ENCODE peak calls at places on chromosome 3, in five cellular contexts. H, M, Y, P and N are unnamed samples.

GRCh38 chr3:156803949-156804741 is 22.0 kb upstream of the LEKR1 start:
- DNase-seq in H (no peak), M (no peak), Y (no peak), P (no peak), N (no peak)

GRCh38 chr3:126476976-126477330 is 1.3 kb upstream of the ZXDC start:
- DNase-seq in H (no peak), M (no peak), Y (no peak), P (no peak), N (no peak)

GRCh38 chr3:50708620-50709019 is 33.9 kb downstream of the DOCK3 start:
- DNase-seq in H (no peak), M (no peak), Y (no peak), P (no peak), N (no peak)

GRCh38 chr3:16249336-16249735 is 15.4 kb downstream of the DPH3 start:
- DNase-seq in H (peak), M (no peak), Y (no peak), P (no peak), N (peak)

GRCh38 chr3:173275740-173276139 is 121.8 kb upstream of the NLGN1 start:
- DNase-seq in H (no peak), M (no peak), Y (no peak), P (no peak), N (no peak)

GRCh38 chr3:58608648-58609047 is 31.5 kb upstream of the FAM107A start:
- DNase-seq in H (peak), M (no peak), Y (peak), P (peak), N (no peak)

GRCh38 chr3:71039332-71039731 is 544.2 kb downstream of the FOXP1 start:
- DNase-seq in H (no peak), M (no peak), Y (no peak), P (no peak), N (no peak)

GRCh38 chr3:87128006-87128405 is 99.1 kb upstream of the CHMP2B start:
- DNase-seq in H (no peak), M (no peak), Y (no peak), P (no peak), N (no peak)

GRCh38 chr3:190506271-190506670 is 7.6 kb upstream of the IL1RAP start:
- DNase-seq in H (no peak), M (no peak), Y (no peak), P (no peak), N (no peak)

GRCh38 chr3:17141699-17142098 is 256.9 kb downstream of the PLCL2 start:
- DNase-seq in H (no peak), M (no peak), Y (no peak), P (no peak), N (no peak)

GRCh38 chr3:74423867-74424266 is 190.6 kb downstream of the CNTN3 start:
- DNase-seq in H (no peak), M (no peak), Y (no peak), P (no peak), N (no peak)

GRCh38 chr3:176737480-176738147 is 459.7 kb downstream of the TBL1XR1 start:
- DNase-seq in H (no peak), M (no peak), Y (no peak), P (no peak), N (no peak)

GRCh38 chr3:112514527-112515128 is 15.4 kb upstream of the BTLA start:
- DNase-seq in H (no peak), M (no peak), Y (no peak), P (no peak), N (no peak)

GRCh38 chr3:110234831-110235230 is 836.8 kb upstream of the NECTIN3 start:
- DNase-seq in H (no peak), M (no peak), Y (no peak), P (no peak), N (no peak)

GRCh38 chr3:190387578-190388213 is at the start of gene CLDN16:
- DNase-seq in H (no peak), M (peak), Y (peak), P (peak), N (no peak)

GRCh38 chr3:35744419-35744818 is 105.1 kb downstream of the ARPP21 start:
- DNase-seq in H (no peak), M (peak), Y (no peak), P (peak), N (no peak)

GRCh38 chr3:8793242-8793641 is 23.8 kb upstream of the OXTR start:
- DNase-seq in H (no peak), M (no peak), Y (no peak), P (peak), N (no peak)

GRCh38 chr3:194279106-194279505 is 72.0 kb downstream of the CPN2 start:
- DNase-seq in H (no peak), M (no peak), Y (no peak), P (no peak), N (no peak)

GRCh38 chr3:10549617-10550228 is 44.3 kb upstream of the ATP2B2 start:
- DNase-seq in H (no peak), M (no peak), Y (no peak), P (no peak), N (no peak)

GRCh38 chr3:140972833-140973232 is 31.2 kb downstream of the SLC25A36 start:
- DNase-seq in H (no peak), M (no peak), Y (no peak), P (peak), N (no peak)

GRCh38 chr3:62586356-62586755 is 213.0 kb upstream of the FEZF2 start:
- DNase-seq in H (no peak), M (no peak), Y (no peak), P (no peak), N (no peak)

GRCh38 chr3:30538787-30539186 is 67.6 kb upstream of the TGFBR2 start:
- DNase-seq in H (no peak), M (no peak), Y (no peak), P (peak), N (no peak)

GRCh38 chr3:156594229-156594683 is 39.3 kb upstream of the SSR3 start:
- DNase-seq in H (peak), M (no peak), Y (no peak), P (no peak), N (no peak)

GRCh38 chr3:63353383-63353782 is 75.3 kb downstream of the SYNPR start:
- DNase-seq in H (no peak), M (no peak), Y (no peak), P (no peak), N (no peak)

GRCh38 chr3:190780524-190780923 is 82.0 kb downstream of the GMNC start:
- DNase-seq in H (no peak), M (no peak), Y (no peak), P (no peak), N (no peak)

GRCh38 chr3:49702672-49703071 is 13.3 kb downstream of the RNF123 start:
- DNase-seq in H (no peak), M (no peak), Y (no peak), P (no peak), N (no peak)

GRCh38 chr3:61707492-61707891 is 146.1 kb downstream of the PTPRG start:
- DNase-seq in H (no peak), M (no peak), Y (no peak), P (no peak), N (no peak)

GRCh38 chr3:126287171-126287535 is 70.1 kb downstream of the KLF15 start:
- DNase-seq in H (no peak), M (no peak), Y (no peak), P (no peak), N (no peak)

GRCh38 chr3:139455855-139456254 is 20.5 kb downstream of the RBP2 start:
- DNase-seq in H (peak), M (no peak), Y (no peak), P (no peak), N (no peak)

GRCh38 chr3:188362405-188362831 is 208.5 kb downstream of the LPP start:
- DNase-seq in H (peak), M (no peak), Y (no peak), P (peak), N (no peak)

GRCh38 chr3:192847918-192848317 is 69.7 kb downstream of the MB21D2 start:
- DNase-seq in H (no peak), M (no peak), Y (no peak), P (no peak), N (no peak)

GRCh38 chr3:12180218-12180617 is 21.5 kb upstream of the TIMP4 start:
- DNase-seq in H (peak), M (peak), Y (peak), P (peak), N (no peak)

GRCh38 chr3:32913790-32914446 is 37.5 kb upstream of the CCR4 start:
- DNase-seq in H (no peak), M (no peak), Y (peak), P (no peak), N (no peak)

GRCh38 chr3:117408811-117409210 is 699.2 kb downstream of the TUSC7 start:
- DNase-seq in H (no peak), M (no peak), Y (no peak), P (no peak), N (no peak)

GRCh38 chr3:117409701-117410459 is 700.3 kb downstream of the TUSC7 start:
- DNase-seq in H (no peak), M (no peak), Y (no peak), P (no peak), N (no peak)

GRCh38 chr3:117404756-117405155 is 695.2 kb downstream of the TUSC7 start:
- DNase-seq in H (no peak), M (no peak), Y (no peak), P (no peak), N (no peak)

GRCh38 chr3:117409256-117409655 is 699.7 kb downstream of the TUSC7 start:
- DNase-seq in H (no peak), M (no peak), Y (no peak), P (no peak), N (no peak)

GRCh38 chr3:117407317-117407716 is 697.7 kb downstream of the TUSC7 start:
- DNase-seq in H (peak), M (no peak), Y (no peak), P (no peak), N (no peak)
- TF ChIP-seq CTCF in H (peak), M (no peak), Y (no peak), P (peak), N (peak)

DNA sequence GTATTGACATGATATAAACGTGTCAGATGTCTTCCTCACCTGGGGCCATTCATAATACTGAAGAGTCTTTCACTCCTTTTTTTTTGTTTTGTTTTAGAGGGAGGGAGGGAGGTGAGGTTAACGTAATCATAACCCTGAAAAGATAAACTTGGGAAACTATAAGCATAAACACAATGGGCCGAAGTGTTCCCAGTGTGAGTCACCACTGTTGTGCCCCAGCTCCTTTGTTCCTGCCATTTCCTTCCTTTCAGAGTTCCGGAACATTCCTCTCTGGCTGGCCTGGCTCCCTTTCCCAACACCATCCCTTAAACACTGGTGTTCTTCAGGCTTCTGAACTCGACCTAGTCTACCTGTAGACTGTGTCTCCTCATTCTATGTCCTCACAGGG is 18.6 kb downstream of the PLD1 start:
- DNase-seq in H (peak), M (no peak), Y (no peak), P (no peak), N (no peak)
- TF ChIP-seq CTCF in H (no peak), M (no peak), Y (no peak), P (no peak), N (no peak)

DNA sequence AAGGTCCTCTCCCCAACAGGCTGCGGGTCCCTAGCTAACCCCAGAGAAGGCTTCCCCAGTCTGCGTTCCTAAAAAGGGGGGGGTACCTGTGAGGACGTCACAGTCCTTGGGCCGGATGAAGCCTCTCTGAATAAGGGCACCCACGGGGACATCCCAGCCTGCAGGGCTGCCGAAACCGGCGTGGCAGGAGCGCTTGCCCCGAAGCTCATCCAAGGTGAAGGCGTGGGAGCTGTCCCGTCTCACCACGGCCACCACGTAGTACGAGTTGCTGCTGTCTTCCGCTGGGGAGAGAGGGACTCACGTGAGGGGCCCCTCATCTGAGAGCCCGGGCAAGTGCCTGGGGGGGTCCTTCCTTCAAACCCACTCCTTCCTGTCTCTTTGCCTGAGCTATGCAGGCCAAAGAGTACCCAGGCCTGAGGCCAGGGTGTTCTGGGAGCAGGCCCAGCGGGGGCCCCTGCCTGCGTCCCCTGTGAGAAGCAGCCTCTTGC is 20.0 kb downstream of the MELTF start:
- DNase-seq in H (no peak), M (no peak), Y (no peak), P (no peak), N (no peak)
- TF ChIP-seq CTCF in H (no peak), M (no peak), Y (no peak), P (no peak), N (no peak)

GRCh38 chr3:52270252-52270754 is 8.1 kb downstream of the WDR82 start:
- DNase-seq in H (no peak), M (no peak), Y (no peak), P (no peak), N (no peak)
- TF ChIP-seq CTCF in H (no peak), M (no peak), Y (no peak), P (no peak), N (no peak)

GRCh38 chr3:171218069-171218468 is 191.5 kb upstream of the SLC2A2 start:
- DNase-seq in H (no peak), M (no peak), Y (no peak), P (no peak), N (no peak)

GRCh38 chr3:171222995-171223394 is 196.5 kb upstream of the SLC2A2 start:
- DNase-seq in H (no peak), M (no peak), Y (no peak), P (no peak), N (no peak)

GRCh38 chr3:171221597-171221996 is 195.1 kb upstream of the SLC2A2 start:
- DNase-seq in H (no peak), M (no peak), Y (no peak), P (no peak), N (no peak)

GRCh38 chr3:171221104-171221503 is 194.6 kb upstream of the SLC2A2 start:
- DNase-seq in H (no peak), M (no peak), Y (no peak), P (no peak), N (no peak)

GRCh38 chr3:171219258-171219657 is 192.7 kb upstream of the SLC2A2 start:
- DNase-seq in H (no peak), M (no peak), Y (no peak), P (no peak), N (no peak)
- TF ChIP-seq CTCF in H (no peak), M (no peak), Y (no peak), P (no peak), N (no peak)

GRCh38 chr3:72446406-72447058 is 401.7 kb downstream of the SHQ1 start:
- DNase-seq in H (no peak), M (no peak), Y (no peak), P (no peak), N (peak)
- TF ChIP-seq CTCF in H (no peak), M (no peak), Y (no peak), P (no peak), N (no peak)

DNA sequence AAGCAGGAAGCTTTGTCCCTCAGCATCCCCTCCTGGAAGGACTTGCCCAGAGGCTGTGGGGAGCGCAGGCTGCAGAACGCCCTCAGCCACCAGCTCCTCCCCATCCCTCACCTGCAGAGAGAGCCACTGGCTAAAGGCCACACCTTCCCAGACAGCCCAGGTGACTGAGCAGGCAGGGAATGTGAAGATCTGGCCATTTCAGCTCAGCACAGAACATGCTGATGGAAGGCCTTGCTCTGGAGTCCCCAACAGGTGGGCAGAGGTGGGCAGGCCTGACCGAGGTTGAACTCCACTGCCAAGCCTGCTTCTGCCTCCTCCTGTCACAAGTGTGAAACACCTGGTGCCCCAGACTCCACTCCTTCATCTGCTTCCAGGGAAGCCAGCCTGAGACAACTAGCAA is 50.7 kb upstream of the SEC61A1 start:
- DNase-seq in H (no peak), M (no peak), Y (no peak), P (no peak), N (no peak)
- TF ChIP-seq CTCF in H (no peak), M (no peak), Y (no peak), P (no peak), N (no peak)